ENCODE peak calls at places on chromosomes 6 and 20, in nine cellular contexts. T is stimulated activated CD4-positive, alpha-beta T cell treated with anti-CD3 and anti-CD28 coated beads, Interleukin-4, amount 100 ng/mL, for 24 hours; Y is MCF 10A; H is EH; X is NCI-H187 treated with DMSO at 0.1 percent for 48 hours; U is epithelial cell of prostate; G is endothelial cell; K is stimulated activated naive CD8-positive, alpha-beta T cell treated with anti-CD3 and anti-CD28 coated beads, Interleukin-15, Interleukin-2, amounts not matched to agents 100 U/mL and 50 U/mL, for 24 hours; S is substantia nigra. M is an unnamed sample.

GRCh38 chr6:21846541-21847451 is 253.2 kb downstream of the SOX4 start:
- DNase-seq in T (no peak), Y (no peak), H (no peak), X (peak), U (no peak), G (peak), K (peak), S (no peak), M (no peak)

GRCh38 chr20:11993886-11994466 is 76.3 kb downstream of the BTBD3 start:
- DNase-seq in T (no peak), Y (no peak), H (no peak), X (no peak), U (no peak), G (no peak), K (no peak), S (no peak), M (no peak)

GRCh38 chr6:34047913-34048867 is 97.7 kb downstream of the GRM4 start:
- DNase-seq in T (no peak), Y (no peak), H (no peak), X (no peak), U (no peak), G (no peak), K (no peak), S (no peak), M (no peak)

GRCh38 chr20:35478804-35479472 is 23.5 kb downstream of the CEP250 start:
- DNase-seq in T (no peak), Y (no peak), H (no peak), X (no peak), U (no peak), G (peak), K (no peak), S (no peak), M (no peak)

GRCh38 chr6:4093288-4093687 is 14.4 kb upstream of the FAM217A start:
- DNase-seq in T (no peak), Y (no peak), H (no peak), X (no peak), U (no peak), G (no peak), K (no peak), S (no peak), M (no peak)

GRCh38 chr20:34792687-34793363 is 32.6 kb downstream of the NCOA6 start:
- DNase-seq in T (no peak), Y (no peak), H (peak), X (no peak), U (no peak), G (no peak), K (no peak), S (no peak), M (no peak)

GRCh38 chr20:62311832-62312661 is 9.2 kb downstream of the ADRM1 start:
- DNase-seq in T (no peak), Y (no peak), H (no peak), X (no peak), U (no peak), G (no peak), K (no peak), S (no peak), M (no peak)

GRCh38 chr20:46027245-46027853 is 1.7 kb upstream of the SLC12A5 start:
- DNase-seq in T (peak), Y (peak), H (peak), X (no peak), U (no peak), G (peak), K (peak), S (no peak), M (peak)

GRCh38 chr20:60483371-60483770 is 525.1 kb downstream of the CDH26 start:
- DNase-seq in T (no peak), Y (no peak), H (no peak), X (no peak), U (no peak), G (no peak), K (no peak), S (no peak), M (no peak)